ENCODE peak calls at places on chromosomes 12 and 14, in four cellular contexts. One of them, this sample, is unnamed.

GRCh38 chr12:132537049-132537448 is 47.1 kb downstream of the FBRSL1 start:
- DNase-seq in fibroblast of pulmonary artery: no peak
- DNase-seq in stimulated activated CD8-positive, alpha-beta memory T cell treated with anti-CD3 and anti-CD28 coated beads, Interleukin-15, amount 100 ng/mL, for 1 hour: no peak
- DNase-seq in MM.1S: no peak
- DNase-seq in this sample: no peak

GRCh38 chr12:129276408-129277042 is 423.2 kb downstream of the GLT1D1 start:
- DNase-seq in fibroblast of pulmonary artery: no peak
- DNase-seq in stimulated activated CD8-positive, alpha-beta memory T cell treated with anti-CD3 and anti-CD28 coated beads, Interleukin-15, amount 100 ng/mL, for 1 hour: no peak
- DNase-seq in MM.1S: no peak
- DNase-seq in this sample: no peak

GRCh38 chr14:36719823-36720222 is 58.2 kb downstream of the PAX9 start:
- DNase-seq in fibroblast of pulmonary artery: no peak
- DNase-seq in stimulated activated CD8-positive, alpha-beta memory T cell treated with anti-CD3 and anti-CD28 coated beads, Interleukin-15, amount 100 ng/mL, for 1 hour: no peak
- DNase-seq in MM.1S: no peak
- DNase-seq in this sample: no peak

GRCh38 chr14:68950111-68950510 is 29.0 kb downstream of the ACTN1 start:
- DNase-seq in fibroblast of pulmonary artery: peak; percentile 62
- DNase-seq in stimulated activated CD8-positive, alpha-beta memory T cell treated with anti-CD3 and anti-CD28 coated beads, Interleukin-15, amount 100 ng/mL, for 1 hour: no peak
- DNase-seq in MM.1S: no peak
- DNase-seq in this sample: no peak

GRCh38 chr12:131112016-131112415 is 158.3 kb downstream of the ADGRD1 start:
- DNase-seq in fibroblast of pulmonary artery: no peak
- DNase-seq in stimulated activated CD8-positive, alpha-beta memory T cell treated with anti-CD3 and anti-CD28 coated beads, Interleukin-15, amount 100 ng/mL, for 1 hour: no peak
- DNase-seq in MM.1S: no peak
- DNase-seq in this sample: no peak

GRCh38 chr14:105855246-105855892 is 329.0 kb downstream of the TMEM121 start:
- DNase-seq in fibroblast of pulmonary artery: no peak
- DNase-seq in stimulated activated CD8-positive, alpha-beta memory T cell treated with anti-CD3 and anti-CD28 coated beads, Interleukin-15, amount 100 ng/mL, for 1 hour: no peak
- DNase-seq in MM.1S: no peak
- DNase-seq in this sample: no peak

GRCh38 chr12:29320295-29321090 is 60.5 kb downstream of the ERGIC2 start:
- DNase-seq in fibroblast of pulmonary artery: peak; percentile 81
- DNase-seq in stimulated activated CD8-positive, alpha-beta memory T cell treated with anti-CD3 and anti-CD28 coated beads, Interleukin-15, amount 100 ng/mL, for 1 hour: no peak
- DNase-seq in MM.1S: no peak
- DNase-seq in this sample: no peak

GRCh38 chr14:98835051-98835824 is 436.8 kb downstream of the BCL11B start:
- DNase-seq in fibroblast of pulmonary artery: no peak
- DNase-seq in stimulated activated CD8-positive, alpha-beta memory T cell treated with anti-CD3 and anti-CD28 coated beads, Interleukin-15, amount 100 ng/mL, for 1 hour: no peak
- DNase-seq in MM.1S: no peak
- DNase-seq in this sample: no peak

GRCh38 chr14:80047761-80048160 is 163.5 kb downstream of the DIO2 start:
- DNase-seq in fibroblast of pulmonary artery: peak; percentile 17
- DNase-seq in stimulated activated CD8-positive, alpha-beta memory T cell treated with anti-CD3 and anti-CD28 coated beads, Interleukin-15, amount 100 ng/mL, for 1 hour: no peak
- DNase-seq in MM.1S: no peak
- DNase-seq in this sample: no peak

GRCh38 chr12:65238609-65239008 is 39.9 kb upstream of the MSRB3 start:
- DNase-seq in fibroblast of pulmonary artery: no peak
- DNase-seq in stimulated activated CD8-positive, alpha-beta memory T cell treated with anti-CD3 and anti-CD28 coated beads, Interleukin-15, amount 100 ng/mL, for 1 hour: no peak
- DNase-seq in MM.1S: no peak
- DNase-seq in this sample: no peak

GRCh38 chr12:66678640-66679268 is at the start of gene GRIP1:
- DNase-seq in fibroblast of pulmonary artery: no peak
- DNase-seq in stimulated activated CD8-positive, alpha-beta memory T cell treated with anti-CD3 and anti-CD28 coated beads, Interleukin-15, amount 100 ng/mL, for 1 hour: no peak
- DNase-seq in MM.1S: no peak
- DNase-seq in this sample: no peak

GRCh38 chr14:50397461-50398196 is 948 bp upstream of the CDKL1 start:
- DNase-seq in fibroblast of pulmonary artery: peak; percentile 21
- DNase-seq in stimulated activated CD8-positive, alpha-beta memory T cell treated with anti-CD3 and anti-CD28 coated beads, Interleukin-15, amount 100 ng/mL, for 1 hour: no peak
- DNase-seq in MM.1S: no peak
- DNase-seq in this sample: no peak

GRCh38 chr14:77409131-77409533 is 14.2 kb downstream of the NOXRED1 start:
- DNase-seq in fibroblast of pulmonary artery: peak; percentile 48
- DNase-seq in stimulated activated CD8-positive, alpha-beta memory T cell treated with anti-CD3 and anti-CD28 coated beads, Interleukin-15, amount 100 ng/mL, for 1 hour: no peak
- DNase-seq in MM.1S: no peak
- DNase-seq in this sample: no peak

GRCh38 chr14:54472291-54472690 is 16.5 kb downstream of the GMFB start:
- DNase-seq in fibroblast of pulmonary artery: no peak
- DNase-seq in stimulated activated CD8-positive, alpha-beta memory T cell treated with anti-CD3 and anti-CD28 coated beads, Interleukin-15, amount 100 ng/mL, for 1 hour: no peak
- DNase-seq in MM.1S: no peak
- DNase-seq in this sample: no peak

GRCh38 chr12:6917491-6918231 is 3.3 kb downstream of the ENO2 start:
- DNase-seq in fibroblast of pulmonary artery: peak; percentile 42
- DNase-seq in stimulated activated CD8-positive, alpha-beta memory T cell treated with anti-CD3 and anti-CD28 coated beads, Interleukin-15, amount 100 ng/mL, for 1 hour: no peak
- DNase-seq in MM.1S: no peak
- DNase-seq in this sample: no peak